ENCODE peak calls at places on chromosome 12, in five cellular contexts. D is K562, R is GM12878, L is HepG2, M is H1. A is an unnamed sample.

GRCh38 chr12:47903151-47903611 is 1.6 kb downstream of the VDR start:
- DNase-seq in M (no peak), L (no peak), R (no peak), D (peak; percentile 16), A (no peak)

GRCh38 chr12:40622246-40622838 is 69.9 kb upstream of the CNTN1 start:
- DNase-seq in D (peak; percentile 11), M (peak; percentile 46), R (no peak), L (peak; percentile 19), A (peak; percentile 80)

GRCh38 chr12:46269429-46270241 is 792 bp upstream of the SLC38A1 start:
- DNase-seq in M (no peak), L (no peak), D (no peak), R (no peak), A (peak; percentile 74)

GRCh38 chr12:49609875-49610154 is 4.4 kb upstream of the FAM186B start:
- DNase-seq in D (no peak), R (no peak), M (no peak), L (no peak), A (no peak)

GRCh38 chr12:97134495-97134894 is 227.4 kb downstream of the NEDD1 start:
- DNase-seq in R (no peak), D (no peak), L (no peak), M (no peak), A (peak; percentile 57)

GRCh38 chr12:123678981-123679380 is 8.1 kb downstream of the TCTN2 start:
- DNase-seq in M (no peak), D (no peak), R (no peak), L (no peak), A (no peak)

GRCh38 chr12:113006641-113007040 is 28.3 kb downstream of the OAS2 start:
- DNase-seq in D (no peak), L (no peak), M (no peak), R (no peak), A (no peak)

GRCh38 chr12:99935608-99936007 is 49.1 kb downstream of the ANKS1B start:
- DNase-seq in D (no peak), M (no peak), R (no peak), L (no peak), A (no peak)

GRCh38 chr12:94795520-94795919 is 145.2 kb upstream of the TMCC3 start:
- DNase-seq in D (no peak), M (no peak), R (no peak), L (no peak), A (peak; percentile 52)

GRCh38 chr12:99810718-99811593 is 163.4 kb downstream of the GARIN6 start:
- DNase-seq in M (no peak), D (no peak), L (peak; percentile 9), R (no peak), A (peak; percentile 18)

GRCh38 chr12:123389560-123390351 is 5.8 kb downstream of the KMT5A start:
- DNase-seq in L (peak; percentile 45), M (no peak), D (peak; percentile 61), R (no peak), A (peak; percentile 74)

GRCh38 chr12:67681941-67682340 is 33.4 kb downstream of the DYRK2 start:
- DNase-seq in R (no peak), D (no peak), M (no peak), L (no peak), A (no peak)

GRCh38 chr12:30909088-30909688 is 17.4 kb upstream of the TSPAN11 start:
- DNase-seq in L (no peak), M (no peak), R (no peak), D (no peak), A (no peak)

GRCh38 chr12:119715268-119715620 is 47.3 kb downstream of the PRKAB1 start:
- DNase-seq in L (peak; percentile 6), R (no peak), D (no peak), M (no peak), A (no peak)

GRCh38 chr12:51401020-51401419 is 9.8 kb upstream of the GALNT6 start:
- DNase-seq in M (no peak), L (no peak), D (no peak), R (no peak), A (no peak)
- H2AFZ ChIP-seq in M (no peak overlapping the region), L (no peak overlapping the region), D (peak overlapping the region; percentile 28), R (no peak overlapping the region), A (no peak overlapping the region)

GRCh38 chr12:27524839-27525238 is 833 bp downstream of the PPFIBP1 start:
- DNase-seq in D (no peak), M (no peak), L (no peak), R (no peak), A (peak; percentile 14)
- TF ChIP-seq CREB1 in D (no peak), M (no peak), L (no peak), R (no peak), A (no peak)

DNA sequence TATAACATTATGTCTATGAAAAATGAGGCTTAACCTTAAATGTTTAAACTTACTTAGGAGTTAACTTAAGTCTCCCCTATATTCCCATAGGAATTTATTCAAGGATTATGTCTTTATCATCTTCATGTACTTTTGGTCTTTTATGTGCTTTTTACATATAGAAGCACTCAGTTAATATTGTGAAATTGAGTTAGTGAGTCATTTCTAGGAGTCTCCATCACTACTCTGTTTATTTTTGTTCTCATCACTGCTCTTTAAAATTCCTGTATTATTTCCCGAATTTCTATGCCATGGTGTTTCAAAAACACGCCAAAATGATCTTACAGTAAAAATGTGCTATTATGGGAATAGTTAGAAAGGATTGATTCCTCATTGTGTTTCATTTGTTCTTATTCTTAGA is 31.6 kb downstream of the TBC1D15 start:
- DNase-seq in L (no peak), M (no peak), R (no peak), D (no peak), A (no peak)
- H3K4me3 ChIP-seq in L (no peak overlapping the region), M (no peak overlapping the region), R (no peak overlapping the region), D (no peak overlapping the region), A (no peak overlapping the region)

DNA sequence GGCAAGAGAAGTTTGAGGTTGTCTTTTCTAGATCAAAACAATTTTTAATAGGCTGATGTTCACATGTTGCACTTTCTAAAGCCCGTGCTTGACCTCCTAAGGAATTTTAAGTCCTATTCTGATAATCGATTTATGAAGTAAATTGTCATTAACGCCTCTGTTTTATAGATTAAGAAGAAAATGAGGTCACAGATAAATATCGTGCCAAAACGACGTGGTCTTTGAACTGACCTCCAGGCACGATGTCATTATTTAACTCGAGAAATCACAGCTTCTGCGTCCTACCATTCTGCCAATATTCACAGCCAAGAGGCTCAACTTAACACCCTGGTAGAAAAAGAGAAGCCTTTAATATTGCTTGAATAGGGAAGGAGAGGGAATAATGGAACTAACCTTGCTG is 862 bp upstream of the EEA1 start:
- DNase-seq in R (no peak), L (no peak), M (no peak), D (no peak), A (no peak)
- H2AFZ ChIP-seq in R (peak overlapping the region; percentile 90), L (no peak overlapping the region), M (no peak overlapping the region), D (peak overlapping the region; percentile 96), A (peak overlapping the region; percentile 43)

GRCh38 chr12:74105434-74105833 is 432.2 kb upstream of the ATXN7L3B start:
- DNase-seq in R (no peak), M (no peak), D (no peak), L (no peak), A (no peak)
- TF ChIP-seq CREB1 in R (no peak), M (no peak), D (no peak), L (no peak), A (no peak)

GRCh38 chr12:8609061-8609570 is 3.5 kb downstream of the AICDA start:
- DNase-seq in L (peak; percentile 28), M (no peak), D (peak; percentile 13), R (no peak), A (peak; percentile 66)
- H3K4me3 ChIP-seq in L (no peak overlapping the region), M (no peak overlapping the region), D (no peak overlapping the region), R (peak overlapping the region; percentile 51), A (no peak overlapping the region)

GRCh38 chr12:106246891-106247730 is 709 bp downstream of the CKAP4 start:
- DNase-seq in L (no peak), R (no peak), D (no peak), M (no peak), A (peak; percentile 56)

GRCh38 chr12:106248849-106249371 is 1.1 kb upstream of the CKAP4 start:
- DNase-seq in R (no peak), M (no peak), L (no peak), D (no peak), A (no peak)

GRCh38 chr12:106249411-106250135 is 1.8 kb upstream of the CKAP4 start:
- DNase-seq in R (peak; percentile 53), L (no peak), M (no peak), D (no peak), A (no peak)

GRCh38 chr12:106247731-106248176 is at the start of gene CKAP4:
- DNase-seq in M (no peak), R (no peak), D (peak; percentile 35), L (peak; percentile 30), A (peak; percentile 77)

DNA sequence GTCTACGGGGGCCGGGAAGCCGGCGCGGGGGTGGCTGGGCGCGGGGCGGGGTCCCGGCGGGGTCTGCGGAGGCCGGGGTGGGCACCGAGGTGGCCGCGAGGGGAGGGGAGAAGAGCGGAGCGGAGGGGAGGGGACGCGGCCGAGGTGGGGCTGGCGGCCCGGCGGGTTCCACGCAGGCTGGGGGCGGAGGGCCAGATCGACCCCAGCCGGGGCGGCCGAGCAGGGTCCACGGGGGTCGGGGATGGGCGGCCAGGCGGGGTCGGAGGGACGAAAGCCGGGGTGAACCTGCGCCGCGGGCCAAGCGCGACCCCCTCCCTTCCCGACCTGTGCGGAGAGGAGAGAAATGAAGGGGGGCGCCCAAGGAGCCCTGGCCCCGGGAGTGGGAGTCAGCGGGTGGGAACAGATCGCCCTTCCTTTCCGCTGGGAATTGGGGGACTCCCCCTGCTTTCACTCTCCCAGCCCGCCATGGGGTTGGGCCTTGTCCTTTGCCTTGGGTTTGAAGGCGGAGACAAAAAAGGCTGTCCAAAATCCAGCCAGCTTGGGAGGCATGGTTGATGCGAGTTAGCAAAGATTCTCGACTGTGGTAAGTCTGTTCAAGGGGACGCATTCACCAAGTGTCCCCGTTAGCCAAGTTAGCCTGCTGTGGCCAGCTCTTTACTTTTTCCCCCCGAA is 493 bp upstream of the CKAP4 start:
- DNase-seq in R (no peak), D (no peak), M (no peak), L (peak; percentile 19), A (peak; percentile 59)
- H2AFZ ChIP-seq in R (peak overlapping the region; percentile 75), D (no peak overlapping the region), M (peak overlapping the region; percentile 56), L (no peak overlapping the region), A (peak overlapping the region; percentile 99)

GRCh38 chr12:125068391-125068790 is 3.2 kb downstream of the AACS start:
- DNase-seq in D (no peak), M (no peak), L (no peak), R (no peak), A (no peak)

GRCh38 chr12:125071456-125071855 is 6.2 kb downstream of the AACS start:
- DNase-seq in R (no peak), L (no peak), M (no peak), D (no peak), A (no peak)

GRCh38 chr12:125070661-125071390 is 5.6 kb downstream of the AACS start:
- DNase-seq in M (no peak), D (no peak), R (no peak), L (no peak), A (no peak)

GRCh38 chr12:125070117-125070516 is 4.9 kb downstream of the AACS start:
- DNase-seq in M (no peak), L (peak; percentile 23), D (no peak), R (no peak), A (peak; percentile 35)

DNA sequence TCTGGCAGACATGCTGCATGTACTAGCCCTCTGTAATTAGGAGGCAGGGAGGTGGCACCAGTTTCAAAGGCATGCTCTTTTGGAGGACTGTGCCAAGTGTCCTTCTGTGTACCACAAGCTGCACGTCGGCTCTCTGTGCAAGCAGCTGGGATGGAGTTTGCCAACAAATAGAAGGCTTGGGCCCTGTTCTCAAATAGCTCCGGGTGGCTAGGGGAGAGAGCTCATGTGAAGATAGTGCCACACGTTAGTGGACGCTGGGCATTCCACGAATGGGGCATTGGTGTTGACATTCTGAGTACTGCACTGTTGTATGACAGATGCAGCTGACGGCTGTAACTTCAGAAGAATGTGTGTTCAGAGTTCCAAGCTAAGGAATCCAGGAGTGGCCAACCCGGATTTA is 4.4 kb downstream of the AACS start:
- DNase-seq in D (no peak), L (no peak), M (no peak), R (no peak), A (no peak)
- TF ChIP-seq CREB1 in D (no peak), L (no peak), M (no peak), R (no peak), A (no peak)